ENCODE peak calls at places on chromosomes 1 and 21, in four cellular contexts. B is IMR-90, C is H1, T is SK-N-SH. J is an unnamed sample.

GRCh38 chr1:54575605-54576004 is 27.6 kb downstream of the ACOT11 start:
- DNase-seq in C (no peak), T (no peak), B (no peak), J (no peak)

GRCh38 chr1:69535490-69535889 is 32.2 kb upstream of the LRRC7 start:
- DNase-seq in C (peak; percentile 5), T (no peak), B (no peak), J (no peak)

GRCh38 chr1:166164995-166165660 is 1.7 kb downstream of the FAM78B start:
- DNase-seq in B (peak; percentile 28), C (no peak), T (peak; percentile 64), J (no peak)

GRCh38 chr1:218164930-218165686 is 120.0 kb upstream of the RRP15 start:
- DNase-seq in C (peak; percentile 33), T (peak; percentile 67), B (no peak), J (no peak)

GRCh38 chr1:63155437-63155836 is 166.9 kb upstream of the FOXD3 start:
- DNase-seq in T (no peak), B (no peak), C (no peak), J (no peak)

GRCh38 chr1:201885531-201886075 is 3.1 kb upstream of the SHISA4 start:
- DNase-seq in C (no peak), T (no peak), B (peak; percentile 56), J (no peak)

GRCh38 chr1:4027492-4028138 is 127.5 kb upstream of the C1orf174 start:
- DNase-seq in T (no peak), B (no peak), C (no peak), J (peak; percentile 34)

GRCh38 chr1:56644941-56645662 is at the start of gene PRKAA2:
- DNase-seq in B (peak; percentile 12), T (peak; percentile 91), C (no peak), J (no peak)

GRCh38 chr1:11790880-11791715 is 14.7 kb downstream of the MTHFR start:
- DNase-seq in C (no peak), T (no peak), B (peak; percentile 95), J (no peak)

GRCh38 chr1:223226271-223226670 is 83.2 kb upstream of the TLR5 start:
- DNase-seq in C (no peak), T (no peak), B (no peak), J (no peak)

GRCh38 chr1:87904668-87905067 is 576.0 kb downstream of the LMO4 start:
- DNase-seq in T (no peak), B (no peak), C (no peak), J (no peak)

GRCh38 chr21:44702973-44703730 is 6.2 kb downstream of the KRTAP10-12 start:
- DNase-seq in T (peak; percentile 18), B (peak; percentile 6), C (no peak), J (no peak)

GRCh38 chr1:241711326-241711725 is 59.2 kb downstream of the WDR64 start:
- DNase-seq in C (no peak), B (no peak), T (no peak), J (no peak)

GRCh38 chr1:203465943-203466342 is 9.7 kb upstream of the PRELP start:
- DNase-seq in B (no peak), C (no peak), T (no peak), J (no peak)

GRCh38 chr1:54287176-54287650 is 87.2 kb downstream of the MRPL37 start:
- DNase-seq in B (peak; percentile 55), C (no peak), T (peak; percentile 80), J (no peak)

GRCh38 chr1:117674521-117675400 is 68.9 kb downstream of the TENT5C start:
- DNase-seq in C (no peak), T (no peak), B (peak; percentile 28), J (no peak)

GRCh38 chr1:55542901-55543504 is 327.8 kb upstream of the USP24 start:
- DNase-seq in B (peak; percentile 84), C (no peak), T (no peak), J (no peak)

GRCh38 chr1:197469620-197470210 is 201.7 kb downstream of the CRB1 start:
- DNase-seq in T (no peak), B (no peak), C (no peak), J (no peak)

GRCh38 chr1:12518956-12519707 is 98.9 kb downstream of the DHRS3 start:
- DNase-seq in T (no peak), B (peak; percentile 63), C (no peak), J (no peak)

GRCh38 chr1:179026813-179027664 is 1.3 kb downstream of the FAM20B start:
- DNase-seq in B (no peak), C (no peak), T (no peak), J (no peak)

GRCh38 chr1:2358072-2358471 is 33.3 kb downstream of the MORN1 start:
- DNase-seq in B (no peak), T (no peak), C (no peak), J (no peak)

GRCh38 chr1:54546651-54547348 is 1.2 kb upstream of the ACOT11 start:
- DNase-seq in B (no peak), C (no peak), T (no peak), J (no peak)

GRCh38 chr1:157415661-157416060 is 136.7 kb downstream of the FCRL5 start:
- DNase-seq in C (no peak), T (no peak), B (no peak), J (no peak)

GRCh38 chr1:74468982-74469603 is 43.3 kb downstream of the LRRC53 start:
- DNase-seq in T (peak; percentile 66), B (peak; percentile 56), C (no peak), J (no peak)

GRCh38 chr1:201444792-201445191 is 23.3 kb upstream of the TNNI1 start:
- DNase-seq in C (no peak), B (no peak), T (no peak), J (no peak)

GRCh38 chr1:169115891-169116585 is 9.5 kb downstream of the ATP1B1 start:
- DNase-seq in B (peak; percentile 48), C (no peak), T (peak; percentile 56), J (peak; percentile 66)

GRCh38 chr1:8702121-8702520 is 115.3 kb downstream of the RERE start:
- DNase-seq in T (peak; percentile 33), B (no peak), C (no peak), J (no peak)

GRCh38 chr1:227746676-227747075 is 11.4 kb downstream of the SNAP47 start:
- DNase-seq in C (no peak), T (no peak), B (no peak), J (no peak)

GRCh38 chr1:25134307-25134706 is 98.0 kb downstream of the SYF2 start:
- DNase-seq in B (no peak), C (no peak), T (no peak), J (no peak)

GRCh38 chr21:41752231-41752681 is 14.6 kb downstream of the RIPK4 start:
- DNase-seq in B (peak; percentile 64), T (no peak), C (no peak), J (no peak)

DNA sequence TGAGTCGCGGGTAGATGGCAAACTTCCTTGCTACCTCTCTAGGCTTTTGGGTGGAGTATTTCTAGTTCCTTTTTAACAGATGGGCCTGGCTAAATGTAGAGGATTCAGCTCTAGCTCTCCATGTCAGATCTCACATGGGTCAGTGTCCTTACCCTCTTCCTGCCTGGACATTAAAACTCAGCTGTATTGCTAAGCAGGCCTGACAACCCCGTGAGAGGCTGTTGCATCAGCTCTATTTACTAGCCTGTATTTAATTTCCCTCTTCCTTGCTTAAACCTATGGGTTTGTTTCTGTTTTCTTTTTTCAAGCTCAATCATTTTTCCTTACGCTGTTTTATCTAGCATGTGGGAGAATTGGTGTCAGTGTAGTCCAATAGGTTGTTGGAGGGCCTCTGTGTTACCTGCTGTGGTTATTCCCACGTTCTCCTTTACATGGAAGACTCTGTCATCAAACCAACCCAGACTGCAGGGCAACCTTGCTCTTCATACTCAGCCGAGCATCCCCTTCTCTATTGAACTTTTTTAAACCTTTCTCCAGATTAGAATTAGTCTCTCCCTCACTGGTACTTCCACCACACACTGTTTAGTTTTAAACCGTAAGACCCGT is 79.5 kb upstream of the BACH1 start:
- DNase-seq in B (peak; percentile 47), T (no peak), C (no peak), J (no peak)
- TF ChIP-seq RFX5 in B (no peak), T (no peak), C (no peak), J (no peak)

DNA sequence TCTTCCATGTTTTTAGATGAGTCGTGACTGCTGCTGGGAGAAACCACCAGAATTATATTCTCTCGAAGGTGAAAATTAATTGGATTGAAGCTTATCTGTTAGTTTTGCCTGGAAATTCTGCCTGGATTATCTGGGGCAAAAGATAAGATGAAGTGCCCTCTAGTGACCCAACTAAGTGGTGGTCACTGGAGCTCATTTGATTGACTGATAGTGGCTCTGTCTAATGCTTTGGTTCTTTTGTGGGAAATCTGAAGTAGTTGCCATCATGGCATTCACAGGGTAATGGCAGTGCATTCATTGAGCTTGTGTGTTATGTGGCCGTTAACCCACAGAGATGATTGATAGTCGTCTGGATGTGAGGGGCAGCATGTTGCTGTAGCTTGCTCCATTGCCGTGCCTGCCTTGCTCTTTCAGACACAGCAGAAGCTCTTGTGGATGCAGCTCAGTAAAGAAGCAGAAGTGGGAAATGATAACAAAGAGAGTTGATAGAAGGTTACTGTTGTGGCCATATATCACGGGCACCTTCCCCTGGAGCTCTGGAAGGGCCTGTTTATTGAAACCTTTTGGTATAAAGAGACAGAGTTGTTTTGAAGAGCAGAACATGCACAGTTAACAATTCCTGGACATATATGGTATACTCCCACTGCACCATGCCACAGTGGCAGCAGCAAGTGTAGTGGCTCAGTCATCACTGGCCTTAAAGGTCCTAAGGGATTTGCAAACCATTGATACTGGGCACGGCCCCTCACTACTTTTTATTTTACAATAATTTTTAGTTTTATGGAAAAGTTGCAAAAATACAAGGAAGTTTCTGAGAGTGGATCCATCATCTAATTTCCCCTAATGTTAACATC is 42.0 kb downstream of the CXADR start:
- DNase-seq in B (peak; percentile 10), C (no peak), T (peak; percentile 61), J (no peak)
- H3K36me3 ChIP-seq in B (no peaks in the 10 kb centered on the region), C (peaks cover 29% of the 10 kb centered on the region), T (no peaks in the 10 kb centered on the region), J (no peaks in the 10 kb centered on the region)

DNA sequence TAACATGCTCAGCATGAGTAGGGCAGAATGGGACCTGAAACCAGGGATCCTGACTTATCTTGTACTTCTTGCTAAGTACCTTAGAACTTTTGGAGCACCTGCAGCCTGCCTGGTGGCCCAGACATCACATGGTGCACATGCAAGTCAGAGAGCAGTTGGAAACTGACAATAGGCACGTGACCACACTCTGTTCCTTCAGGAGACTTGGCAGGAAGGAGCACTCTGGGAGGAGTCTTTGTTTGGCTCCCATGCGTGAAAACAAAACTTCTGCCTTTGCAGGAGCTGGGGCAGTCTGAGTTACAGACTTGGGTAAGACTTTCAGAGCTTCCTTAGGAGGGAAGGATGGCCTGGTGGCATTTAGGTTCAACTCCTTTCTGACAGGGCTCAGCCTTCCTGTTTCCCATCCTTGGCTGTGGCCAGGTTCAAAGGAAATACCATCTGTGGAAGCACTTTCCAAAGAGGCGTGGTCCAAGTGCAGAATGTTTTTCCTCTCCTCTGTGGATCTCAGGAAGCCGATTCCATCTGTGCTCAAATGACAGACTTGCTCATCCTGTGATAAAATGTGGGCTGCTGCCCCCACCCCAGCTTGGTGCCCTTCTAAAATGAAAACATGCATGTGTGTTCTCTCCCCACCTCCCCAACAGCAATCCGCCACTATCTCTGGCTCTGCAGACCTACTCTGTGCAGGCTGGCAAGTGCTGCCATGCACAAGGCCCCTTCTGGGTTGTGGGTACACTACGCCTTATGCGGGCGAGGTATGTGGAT is 14.1 kb upstream of the ZNF436 start:
- DNase-seq in C (no peak), T (no peak), B (no peak), J (no peak)
- TF ChIP-seq RFX5 in C (no peak), T (no peak), B (no peak), J (no peak)

GRCh38 chr21:36035381-36035791 is 24.9 kb downstream of the SETD4 start:
- DNase-seq in C (no peak), T (peak; percentile 90), B (no peak), J (no peak)
- H3K36me3 ChIP-seq in C (peaks cover 22% of the 10 kb centered on the region), T (peaks cover 47% of the 10 kb centered on the region), B (peaks cover 21% of the 10 kb centered on the region), J (peaks cover 12% of the 10 kb centered on the region)

GRCh38 chr1:216919033-216919970 is 196.1 kb upstream of the ESRRG start:
- DNase-seq in B (no peak), C (no peak), T (no peak), J (no peak)
- TF ChIP-seq RFX5 in B (no peak), C (no peak), T (no peak), J (no peak)

GRCh38 chr1:42937141-42937696 is 21.4 kb downstream of the SLC2A1 start:
- DNase-seq in T (no peak), C (no peak), B (peak; percentile 85), J (no peak)
- H3K36me3 ChIP-seq in T (peaks cover 42% of the 10 kb centered on the region), C (peaks cover 65% of the 10 kb centered on the region), B (peaks cover 86% of the 10 kb centered on the region), J (peaks cover 70% of the 10 kb centered on the region)